ENCODE peak calls at places on chromosomes 5 and 9, in ten cellular contexts. V, O, B, J, G, A, Q, Y, D and T are unnamed samples.

GRCh38 chr5:158261669-158262367 is 402.9 kb upstream of the CLINT1 start:
- DNase-seq in Q (no peak), D (no peak), J (no peak), Y (no peak), B (no peak), O (no peak), G (no peak), V (no peak), A (no peak), T (no peak)

GRCh38 chr9:73133921-73134407 is 17.7 kb upstream of the ANXA1 start:
- DNase-seq in Y (no peak), J (no peak), Q (no peak), G (peak), B (no peak), A (no peak), D (no peak), O (no peak), V (no peak), T (no peak)

GRCh38 chr5:142016576-142016975 is 3.7 kb upstream of the GNPDA1 start:
- DNase-seq in V (no peak), D (no peak), O (no peak), J (peak), G (no peak), Y (no peak), Q (no peak), A (no peak), B (no peak), T (no peak)

GRCh38 chr9:132919609-132920268 is 24.7 kb downstream of the TSC1 start:
- DNase-seq in A (no peak), J (no peak), Y (no peak), D (no peak), B (no peak), O (no peak), V (no peak), G (no peak), Q (no peak), T (no peak)

GRCh38 chr5:80495891-80496290 is 8.0 kb downstream of the FAM151B start:
- DNase-seq in O (no peak), A (no peak), Q (no peak), B (no peak), Y (no peak), D (no peak), V (no peak), G (no peak), J (no peak), T (no peak)

GRCh38 chr5:82147860-82148573 is 130.1 kb downstream of the RPS23 start:
- DNase-seq in Y (no peak), D (peak), Q (no peak), A (no peak), J (no peak), O (no peak), B (no peak), G (no peak), V (no peak), T (no peak)

GRCh38 chr5:174384509-174384947 is 339.0 kb downstream of the NSG2 start:
- DNase-seq in V (no peak), B (no peak), Q (no peak), J (no peak), Y (no peak), A (no peak), O (no peak), D (peak), G (no peak), T (no peak)

GRCh38 chr9:137320555-137321384 is 18.7 kb upstream of the NRARP start:
- DNase-seq in Q (peak), V (peak), A (peak), G (no peak), B (no peak), Y (peak), J (no peak), O (no peak), D (no peak), T (peak)

GRCh38 chr9:33818167-33818831 is 1.3 kb downstream of the UBE2R2 start:
- DNase-seq in V (peak), O (no peak), Y (no peak), G (peak), B (no peak), D (no peak), A (peak), J (no peak), Q (peak), T (no peak)

GRCh38 chr9:88953401-88954029 is 37.8 kb upstream of the S1PR3 start:
- DNase-seq in B (peak), A (no peak), V (no peak), D (peak), Q (no peak), O (peak), J (no peak), G (no peak), Y (peak), T (no peak)

GRCh38 chr5:126594676-126595485 is at the start of gene ALDH7A1:
- DNase-seq in Y (peak), V (peak), B (peak), A (peak), D (peak), J (peak), G (peak), Q (peak), O (peak), T (peak)

GRCh38 chr5:12133520-12133919 is 229.3 kb upstream of the CTNND2 start:
- DNase-seq in B (no peak), O (no peak), J (no peak), G (no peak), D (no peak), Q (no peak), V (no peak), A (no peak), Y (no peak), T (no peak)